ENCODE peak calls at places on chromosomes 2 and 18, in nine cellular contexts. K is NCI-H82; I is AG04449; Z is mucosa of gallbladder; C is omental fat pad; T is KG1; L is bronchial epithelial cell; M is dorsolateral prefrontal cortex; E is CD4-positive, alpha-beta T cell. J is an unnamed sample.

GRCh38 chr2:96839875-96840850 is 3.7 kb downstream of the ANKRD23 start:
- DNase-seq in E (no peak), Z (no peak), M (no peak), C (no peak), L (no peak), T (no peak), I (no peak), K (no peak), J (no peak)

GRCh38 chr2:168039885-168040284 is 207.5 kb downstream of the STK39 start:
- DNase-seq in L (no peak), E (no peak), K (peak; percentile 25), T (no peak), Z (no peak), I (no peak), M (no peak), C (no peak), J (no peak)

GRCh38 chr2:233143700-233144331 is 83.7 kb downstream of the INPP5D start:
- DNase-seq in K (no peak), E (no peak), I (no peak), Z (no peak), L (no peak), T (no peak), M (no peak), C (no peak), J (no peak)

GRCh38 chr2:16045653-16046352 is 105.5 kb downstream of the MYCN start:
- DNase-seq in K (no peak), E (no peak), I (no peak), Z (no peak), C (no peak), T (no peak), M (no peak), L (no peak), J (no peak)

GRCh38 chr2:236162804-236163482 is 5.2 kb downstream of the GBX2 start:
- DNase-seq in E (no peak), K (peak; percentile 30), M (no peak), C (no peak), I (no peak), L (no peak), T (no peak), Z (no peak), J (no peak)

GRCh38 chr2:149715005-149715592 is 127.5 kb upstream of the MMADHC start:
- DNase-seq in Z (no peak), I (no peak), C (no peak), E (no peak), L (peak; percentile 44), M (no peak), K (peak; percentile 45), T (no peak), J (peak; percentile 27)

GRCh38 chr18:76209597-76209996 is 285.4 kb downstream of the ZNF516 start:
- DNase-seq in T (no peak), K (no peak), Z (no peak), C (no peak), E (no peak), L (peak; percentile 89), I (peak; percentile 4), M (no peak), J (no peak)

GRCh38 chr2:225117061-225117716 is 74.9 kb upstream of the DOCK10 start:
- DNase-seq in L (no peak), K (no peak), T (no peak), E (no peak), Z (no peak), I (no peak), M (no peak), C (no peak), J (no peak)

GRCh38 chr2:119283873-119284331 is 60.3 kb downstream of the STEAP3 start:
- DNase-seq in I (peak; percentile 21), T (no peak), M (peak; percentile 70), K (no peak), Z (peak; percentile 45), C (peak; percentile 41), E (no peak), L (peak; percentile 90), J (peak; percentile 60)

GRCh38 chr2:79993144-79993543 is 311.4 kb downstream of the LRRTM1 start:
- DNase-seq in C (no peak), Z (no peak), L (no peak), I (peak; percentile 50), T (peak; percentile 10), E (no peak), K (no peak), M (no peak), J (peak; percentile 77)

GRCh38 chr18:45519881-45520280 is 95.4 kb upstream of the SLC14A2 start:
- DNase-seq in C (no peak), L (no peak), K (no peak), T (no peak), I (no peak), E (no peak), M (no peak), Z (no peak), J (no peak)

GRCh38 chr18:44922968-44923367 is 242.3 kb downstream of the SETBP1 start:
- DNase-seq in L (no peak), E (no peak), T (no peak), C (no peak), Z (no peak), K (peak; percentile 20), M (no peak), I (no peak), J (no peak)

GRCh38 chr18:54532222-54532621 is 58.8 kb upstream of the DYNAP start:
- DNase-seq in C (no peak), L (no peak), I (no peak), M (no peak), E (no peak), T (no peak), K (no peak), Z (no peak), J (no peak)

GRCh38 chr2:235917506-235917905 is 250.7 kb downstream of the GBX2 start:
- DNase-seq in M (no peak), C (no peak), Z (no peak), L (no peak), T (no peak), I (no peak), E (no peak), K (peak; percentile 97), J (no peak)

GRCh38 chr2:181456660-181457120 is 496 bp upstream of the ITGA4 start:
- DNase-seq in Z (peak; percentile 53), E (peak; percentile 71), K (peak; percentile 28), I (no peak), T (peak; percentile 86), M (no peak), L (peak; percentile 1), C (no peak), J (no peak)

J was measured in Caki2.